ENCODE peak calls at places on chromosomes 1 and 21, in nine cellular contexts. Q is activated naive CD4-positive, alpha-beta T cell treated with Interleukin-2 at 50 U/mL for 16 hours; A is stimulated activated CD8-positive, alpha-beta memory T cell treated with anti-CD3 and anti-CD28 coated beads, Interleukin-7, amount 100 ng/mL, for 24 hours; H is ecto neural progenitor cell; X is HT1080; T is spleen; S is AG08396; Z is progenitor cell of endocrine pancreas; J is kidney tubule cell. R is an unnamed sample.

GRCh38 chr1:67817319-67817718 is 15.9 kb downstream of the GNG12 start:
- DNase-seq in Q (no peak), A (no peak), H (no peak), X (no peak), T (no peak), S (no peak), Z (no peak), J (no peak), R (no peak)

GRCh38 chr1:59631561-59631960 is 183.2 kb upstream of the HOOK1 start:
- DNase-seq in Q (no peak), A (no peak), H (no peak), X (no peak), T (no peak), S (no peak), Z (no peak), J (no peak), R (no peak)

GRCh38 chr21:19807231-19807630 is 1191.0 kb upstream of the NCAM2 start:
- DNase-seq in Q (no peak), A (no peak), H (no peak), X (no peak), T (no peak), S (no peak), Z (no peak), J (no peak), R (no peak)

GRCh38 chr1:113096493-113096892 is 23.5 kb downstream of the LRIG2 start:
- DNase-seq in Q (no peak), A (no peak), H (no peak), X (no peak), T (no peak), S (no peak), Z (no peak), J (no peak), R (no peak)

GRCh38 chr1:198910816-198911215 is 272.0 kb downstream of the PTPRC start:
- DNase-seq in Q (no peak), A (no peak), H (no peak), X (no peak), T (no peak), S (no peak), Z (no peak), J (no peak), R (no peak)

GRCh38 chr1:160639652-160640051 is 7.2 kb downstream of the SLAMF1 start:
- DNase-seq in Q (no peak), A (no peak), H (no peak), X (peak), T (no peak), S (no peak), Z (no peak), J (no peak), R (no peak)

GRCh38 chr21:42411197-42411869 is 7.6 kb downstream of the UBASH3A start:
- DNase-seq in Q (peak), A (no peak), H (no peak), X (no peak), T (no peak), S (no peak), Z (no peak), J (no peak), R (no peak)

GRCh38 chr1:147243228-147243685 is 773 bp downstream of the CHD1L start:
- DNase-seq in Q (no peak), A (peak), H (peak), X (no peak), T (peak), S (no peak), Z (no peak), J (no peak), R (no peak)

GRCh38 chr1:247854899-247855545 is 2.0 kb upstream of the TRIM58 start:
- DNase-seq in Q (no peak), A (no peak), H (no peak), X (no peak), T (no peak), S (no peak), Z (no peak), J (no peak), R (no peak)

GRCh38 chr1:156241311-156241811 is 623 bp upstream of the BGLAP start:
- DNase-seq in Q (no peak), A (no peak), H (no peak), X (peak), T (peak), S (peak), Z (no peak), J (no peak), R (peak)

GRCh38 chr1:201582261-201582951 is 43.5 kb downstream of the NAV1 start:
- DNase-seq in Q (no peak), A (no peak), H (no peak), X (peak), T (peak), S (peak), Z (no peak), J (peak), R (peak)

GRCh38 chr1:161718559-161719324 is 2.6 kb upstream of the FCRLB start:
- DNase-seq in Q (no peak), A (no peak), H (no peak), X (no peak), T (no peak), S (no peak), Z (no peak), J (no peak), R (no peak)

GRCh38 chr21:43348801-43349261 is 78.1 kb downstream of the SIK1 start:
- DNase-seq in Q (no peak), A (no peak), H (no peak), X (no peak), T (no peak), S (no peak), Z (no peak), J (no peak), R (peak)

GRCh38 chr1:44832068-44832700 is 10.9 kb downstream of the PTCH2 start:
- DNase-seq in Q (no peak), A (no peak), H (no peak), X (no peak), T (peak), S (no peak), Z (no peak), J (no peak), R (no peak)

GRCh38 chr1:9350011-9350907 is 57.6 kb downstream of the SPSB1 start:
- DNase-seq in Q (no peak), A (no peak), H (no peak), X (peak), T (no peak), S (peak), Z (no peak), J (no peak), R (no peak)

GRCh38 chr1:8169364-8170058 is 143.4 kb upstream of the ERRFI1 start:
- DNase-seq in Q (peak), A (no peak), H (no peak), X (peak), T (no peak), S (peak), Z (no peak), J (peak), R (peak)

GRCh38 chr1:115655916-115656315 is 14.1 kb downstream of the VANGL1 start:
- DNase-seq in Q (no peak), A (no peak), H (no peak), X (no peak), T (no peak), S (no peak), Z (no peak), J (no peak), R (no peak)

GRCh38 chr1:236560213-236560771 is 36.5 kb downstream of the LGALS8 start:
- DNase-seq in Q (no peak), A (no peak), H (no peak), X (no peak), T (no peak), S (no peak), Z (no peak), J (no peak), R (no peak)

GRCh38 chr1:116150368-116150767 is 39.2 kb downstream of the MAB21L3 start:
- DNase-seq in Q (no peak), A (no peak), H (peak), X (no peak), T (no peak), S (no peak), Z (no peak), J (no peak), R (no peak)

GRCh38 chr1:213176341-213176740 is 125.3 kb downstream of the RPS6KC1 start:
- DNase-seq in Q (no peak), A (no peak), H (no peak), X (no peak), T (no peak), S (no peak), Z (no peak), J (no peak), R (no peak)

GRCh38 chr1:7303554-7304347 is 467.3 kb upstream of the VAMP3 start:
- DNase-seq in Q (no peak), A (no peak), H (peak), X (no peak), T (no peak), S (no peak), Z (no peak), J (no peak), R (no peak)

GRCh38 chr1:216531308-216532239 is 108.3 kb upstream of the USH2A start:
- DNase-seq in Q (no peak), A (no peak), H (no peak), X (peak), T (no peak), S (peak), Z (no peak), J (peak), R (peak)

GRCh38 chr1:204495078-204495753 is 611 bp upstream of the PIK3C2B start:
- DNase-seq in Q (no peak), A (no peak), H (no peak), X (no peak), T (no peak), S (no peak), Z (no peak), J (no peak), R (no peak)

GRCh38 chr1:26694597-26695416 is 1.0 kb upstream of the ARID1A start:
- DNase-seq in Q (no peak), A (peak), H (no peak), X (peak), T (no peak), S (no peak), Z (no peak), J (no peak), R (no peak)

GRCh38 chr1:239606850-239607400 is 220.6 kb downstream of the CHRM3 start:
- DNase-seq in Q (no peak), A (no peak), H (no peak), X (no peak), T (no peak), S (no peak), Z (no peak), J (no peak), R (no peak)

GRCh38 chr21:30426732-30427131 is 1.0 kb upstream of the KRTAP13-3 start:
- DNase-seq in Q (no peak), A (no peak), H (no peak), X (no peak), T (no peak), S (no peak), Z (no peak), J (no peak), R (no peak)

R was measured in brain microvascular endothelial cell.